ENCODE peak calls at places on chromosomes 6 and 20, in five cellular contexts. N, Y, C, A and F are unnamed samples.

GRCh38 chr6:26328265-26328844 is 36.6 kb upstream of the BTN3A2 start:
- DNase-seq in N (no peak), Y (no peak), C (no peak), A (no peak), F (no peak)

GRCh38 chr6:168372871-168373270 is 53.3 kb upstream of the DACT2 start:
- DNase-seq in N (no peak), Y (no peak), C (no peak), A (no peak), F (no peak)

GRCh38 chr6:46719099-46719498 is 16.1 kb downstream of the PLA2G7 start:
- DNase-seq in N (no peak), Y (no peak), C (no peak), A (no peak), F (peak)

GRCh38 chr6:169328112-169328801 is 74.6 kb upstream of the THBS2 start:
- DNase-seq in N (no peak), Y (no peak), C (no peak), A (no peak), F (peak)

GRCh38 chr20:44180814-44181213 is 6.2 kb downstream of the JPH2 start:
- DNase-seq in N (no peak), Y (peak), C (peak), A (no peak), F (no peak)

GRCh38 chr6:142416179-142416578 is 114.4 kb downstream of the ADGRG6 start:
- DNase-seq in N (peak), Y (no peak), C (peak), A (peak), F (peak)

GRCh38 chr6:113050010-113050893 is 703.1 kb downstream of the RFPL4B start:
- DNase-seq in N (peak), Y (no peak), C (peak), A (no peak), F (peak)

GRCh38 chr20:58892126-58892931 is 39.8 kb downstream of the GNAS start:
- DNase-seq in N (peak), Y (peak), C (peak), A (no peak), F (peak)

GRCh38 chr6:144883915-144884314 is 598.8 kb downstream of the UTRN start:
- DNase-seq in N (no peak), Y (no peak), C (no peak), A (no peak), F (no peak)

GRCh38 chr6:124907596-124907995 is 54.6 kb upstream of the RNF217 start:
- DNase-seq in N (no peak), Y (no peak), C (no peak), A (no peak), F (no peak)

GRCh38 chr20:53413188-53413631 is 180.4 kb downstream of the ZNF217 start:
- DNase-seq in N (no peak), Y (peak), C (no peak), A (no peak), F (no peak)

GRCh38 chr6:156167289-156168076 is 609.7 kb upstream of the ARID1B start:
- DNase-seq in N (no peak), Y (no peak), C (peak), A (no peak), F (peak)

GRCh38 chr6:44073612-44074382 is 53.5 kb downstream of the MRPL14 start:
- DNase-seq in N (no peak), Y (no peak), C (no peak), A (no peak), F (no peak)

GRCh38 chr6:21115111-21115510 is 478.4 kb upstream of the SOX4 start:
- DNase-seq in N (no peak), Y (no peak), C (peak), A (no peak), F (no peak)

GRCh38 chr6:45075246-45075645 is 252.9 kb upstream of the RUNX2 start:
- DNase-seq in N (no peak), Y (no peak), C (peak), A (peak), F (no peak)

GRCh38 chr20:7029005-7029404 is 261.5 kb downstream of the BMP2 start:
- DNase-seq in N (no peak), Y (no peak), C (no peak), A (no peak), F (no peak)

GRCh38 chr6:83958250-83958685 is 75.3 kb upstream of the MRAP2 start:
- DNase-seq in N (no peak), Y (no peak), C (no peak), A (peak), F (no peak)

GRCh38 chr6:168603234-168603633 is 162.2 kb downstream of the SMOC2 start:
- DNase-seq in N (peak), Y (no peak), C (no peak), A (no peak), F (no peak)

GRCh38 chr6:154341876-154342275 is 14.7 kb downstream of the IPCEF1 start:
- DNase-seq in N (no peak), Y (no peak), C (peak), A (no peak), F (no peak)

GRCh38 chr20:31698803-31699718 is 23.6 kb downstream of the BCL2L1 start:
- DNase-seq in N (peak), Y (no peak), C (peak), A (peak), F (peak)

GRCh38 chr6:46863791-46864190 is 57.9 kb downstream of the ADGRF5 start:
- DNase-seq in N (no peak), Y (no peak), C (no peak), A (no peak), F (no peak)

GRCh38 chr6:44096615-44097014 is 30.6 kb downstream of the MRPL14 start:
- DNase-seq in N (peak), Y (peak), C (peak), A (no peak), F (peak)

GRCh38 chr6:48825501-48826317 is 637.3 kb downstream of the MMUT start:
- DNase-seq in N (no peak), Y (no peak), C (peak), A (no peak), F (peak)

DNA sequence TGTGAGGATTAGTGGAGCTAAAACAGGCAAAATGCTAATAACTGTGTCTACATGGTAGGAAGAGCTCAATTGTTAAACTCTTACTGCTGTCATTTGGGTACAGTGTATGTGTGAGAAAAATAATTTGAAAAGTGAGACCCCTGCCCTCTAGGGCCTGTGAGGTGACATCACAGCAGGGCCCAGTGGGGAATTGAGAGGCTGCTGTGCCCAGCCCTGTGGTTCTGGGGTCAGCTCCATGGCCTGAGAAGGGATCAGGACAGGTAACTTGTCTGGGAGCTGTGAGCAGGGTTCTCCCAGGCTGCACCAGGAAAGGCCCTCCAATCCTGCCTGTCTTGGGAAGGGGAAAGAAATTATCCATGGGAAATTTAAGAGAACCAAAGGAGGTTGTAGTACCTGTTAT is 1.3 kb downstream of the SIRPB1 start:
- DNase-seq in N (no peak), Y (no peak), C (no peak), A (no peak), F (no peak)
- H3K4me3 ChIP-seq in N (no peak), Y (no peak), C (no peak), A (no peak), F (no peak)

DNA sequence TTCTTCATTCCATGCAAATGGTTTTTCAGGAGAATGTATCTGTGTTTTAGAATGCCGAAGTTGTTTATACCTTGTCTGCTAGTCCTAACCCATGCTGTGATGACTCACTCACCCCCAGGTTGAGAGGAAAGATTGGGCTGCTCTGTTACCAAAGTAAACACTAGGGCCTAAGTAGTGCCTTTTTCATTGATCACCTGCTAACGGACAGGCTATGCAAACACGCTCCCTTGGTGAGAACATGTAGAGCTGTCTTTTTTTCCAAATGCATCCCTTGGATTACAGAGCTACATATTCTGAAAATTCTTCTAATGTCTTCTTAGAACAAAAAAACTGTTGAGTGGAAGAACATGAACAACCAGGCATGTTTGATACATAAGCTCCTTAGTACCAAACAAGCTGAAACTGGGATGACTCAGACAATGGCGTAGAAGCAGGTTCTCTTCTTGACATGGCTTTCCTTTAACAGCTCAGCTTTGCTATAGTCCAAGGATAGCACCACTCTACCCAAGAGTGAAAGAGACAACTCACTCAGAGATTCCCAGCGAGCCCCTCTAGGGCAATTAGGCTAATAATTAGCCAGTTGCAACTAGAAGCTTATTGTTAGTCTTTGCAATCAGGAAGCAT is 20.5 kb downstream of the PERP start:
- DNase-seq in N (no peak), Y (peak), C (no peak), A (no peak), F (peak)
- H3K4me3 ChIP-seq in N (no peak), Y (no peak), C (no peak), A (no peak), F (no peak)

GRCh38 chr20:50931048-50931305 is 260 bp downstream of the ADNP start:
- DNase-seq in N (no peak), Y (peak), C (no peak), A (no peak), F (no peak)

GRCh38 chr20:50933589-50933988 is 2.4 kb upstream of the ADNP start:
- DNase-seq in N (no peak), Y (no peak), C (no peak), A (no peak), F (no peak)

GRCh38 chr20:50931306-50932015 is at the start of gene ADNP:
- DNase-seq in N (peak), Y (peak), C (peak), A (no peak), F (peak)

GRCh38 chr20:50932016-50932338 is 740 bp upstream of the ADNP start:
- DNase-seq in N (no peak), Y (no peak), C (no peak), A (no peak), F (no peak)

GRCh38 chr20:50932881-50933280 is 1.6 kb upstream of the ADNP start:
- DNase-seq in N (no peak), Y (no peak), C (peak), A (no peak), F (no peak)
- H3K4me3 ChIP-seq in N (no peak), Y (no peak), C (no peak), A (no peak), F (no peak)

GRCh38 chr6:32195652-32195901 is 3.1 kb upstream of the GPSM3 start:
- DNase-seq in N (peak), Y (peak), C (peak), A (peak), F (peak)
- H3K4me3 ChIP-seq in N (peak), Y (peak), C (peak), A (peak), F (peak)

GRCh38 chr6:150925655-150925928 is 60.1 kb downstream of the MTHFD1L start:
- DNase-seq in N (no peak), Y (no peak), C (no peak), A (no peak), F (no peak)
- H3K4me3 ChIP-seq in N (no peak), Y (no peak), C (peak), A (no peak), F (no peak)

DNA sequence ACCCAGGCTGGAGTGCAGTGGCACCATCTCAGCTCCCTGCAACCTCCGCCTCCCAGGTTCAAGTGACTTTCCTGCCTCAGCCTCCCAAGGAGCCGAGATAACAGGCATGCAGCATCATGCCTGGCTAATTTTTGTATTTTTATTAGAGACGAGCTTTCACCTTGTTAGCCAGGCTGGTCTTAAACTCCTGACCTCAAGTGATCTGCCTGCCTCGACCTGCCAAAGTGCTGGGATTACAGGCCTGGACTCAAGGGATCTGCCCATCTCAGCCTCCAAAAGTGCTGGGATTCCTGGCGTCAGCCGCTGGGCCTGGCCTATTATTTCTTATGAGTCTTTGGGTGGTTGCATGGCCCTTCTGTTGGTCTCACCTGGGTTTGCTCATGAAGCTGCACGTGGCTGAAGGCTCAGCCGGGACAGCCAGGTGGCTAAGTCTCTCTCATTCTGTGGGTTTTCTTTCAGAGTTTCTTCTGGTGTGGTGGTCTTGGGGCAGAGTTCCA is 45.6 kb upstream of the NCOA3 start:
- DNase-seq in N (no peak), Y (no peak), C (no peak), A (no peak), F (no peak)
- H3K4me3 ChIP-seq in N (no peak), Y (no peak), C (no peak), A (no peak), F (no peak)

DNA sequence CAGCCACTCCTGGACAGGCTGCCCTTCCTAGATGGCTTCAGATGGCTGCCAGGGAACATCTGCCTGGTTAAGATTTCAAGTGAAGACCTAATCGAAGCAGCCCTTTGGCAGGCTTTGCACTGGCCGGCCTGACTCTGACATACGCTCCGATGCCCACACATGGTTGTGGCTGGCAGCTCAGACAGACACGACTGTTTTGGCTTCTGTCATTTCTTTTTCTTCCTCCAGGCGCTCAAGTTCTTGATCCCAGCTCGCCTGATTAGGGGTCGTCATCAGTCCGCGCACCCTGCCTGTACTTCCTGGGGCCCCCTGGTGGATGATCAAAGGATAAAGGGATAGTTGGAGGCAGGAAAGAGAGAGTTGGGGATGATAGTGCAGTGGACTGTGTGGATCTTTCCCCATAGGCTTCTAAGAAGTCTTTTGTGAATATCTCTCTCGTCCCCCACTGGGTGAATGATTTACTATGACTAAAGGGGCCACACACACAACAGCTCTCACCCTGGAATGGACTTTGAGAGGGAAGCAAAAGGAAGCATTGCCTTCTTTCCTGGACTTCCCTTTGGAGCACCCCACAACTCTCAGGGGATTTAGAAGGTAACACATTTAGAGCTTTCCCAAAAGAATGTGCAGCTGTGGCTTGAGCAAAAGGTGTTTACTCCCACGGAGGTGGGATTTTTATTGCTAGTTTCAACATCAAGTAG is 21.4 kb upstream of the TRAM2 start:
- DNase-seq in N (peak), Y (peak), C (peak), A (no peak), F (peak)
- H3K4me3 ChIP-seq in N (no peak), Y (no peak), C (peak), A (no peak), F (peak)